ENCODE peak calls at places on chromosomes 7 and 10, in ten cellular contexts. X is left ventricle myocardium inferior; S is NCI-H2029 treated with DMSO at 0.1 percent for 48 hours; Q is stimulated activated CD4-positive, alpha-beta T cell treated with anti-CD3 and anti-CD28 coated beads, Interleukin-4, amount 100 ng/mL, for 48 hours; D is uterus; T is NCI-H2081; I is MV-4-11; B is activated CD4-positive, alpha-beta T cell treated with anti-CD3 and anti-CD28 coated beads, Interleukin-2, amount 10 ng/mL, durations not matched to agents 7 days and 5 days; Z is non-pigmented ciliary epithelial cell; G is activated CD8-positive, alpha-beta T cell treated with anti-CD3 and anti-CD28 coated beads, Interleukin-2, amount 10 ng/mL, durations not matched to agents 7 days and 5 days. M is an unnamed sample.

GRCh38 chr7:155996718-155997059 is 184.4 kb upstream of the SHH start:
- DNase-seq in X (no peak), S (no peak), Q (no peak), D (no peak), T (no peak), I (peak; percentile 51), B (no peak), Z (no peak), G (no peak), M (no peak)

GRCh38 chr7:16071246-16071857 is 350.0 kb downstream of the CRPPA start:
- DNase-seq in X (no peak), S (peak; percentile 69), Q (no peak), D (no peak), T (peak; percentile 82), I (peak; percentile 51), B (no peak), Z (peak; percentile 23), G (peak; percentile 23), M (no peak)

GRCh38 chr10:62244785-62245595 is 23.7 kb downstream of the RTKN2 start:
- DNase-seq in X (no peak), S (peak; percentile 21), Q (no peak), D (no peak), T (peak; percentile 38), I (peak; percentile 66), B (peak; percentile 78), Z (no peak), G (peak; percentile 77), M (no peak)

GRCh38 chr7:151829707-151830106 is 47.2 kb downstream of the PRKAG2 start:
- DNase-seq in X (no peak), S (no peak), Q (no peak), D (no peak), T (no peak), I (no peak), B (no peak), Z (no peak), G (no peak), M (no peak)

GRCh38 chr7:84450802-84451201 is 256.2 kb upstream of the SEMA3A start:
- DNase-seq in X (no peak), S (no peak), Q (no peak), D (no peak), T (no peak), I (no peak), B (no peak), Z (no peak), G (no peak), M (no peak)

GRCh38 chr7:76318488-76319353 is 16.2 kb downstream of the HSPB1 start:
- DNase-seq in X (peak; percentile 72), S (no peak), Q (peak; percentile 56), D (peak; percentile 76), T (peak; percentile 62), I (peak; percentile 93), B (peak; percentile 77), Z (no peak), G (peak; percentile 84), M (peak; percentile 43)

GRCh38 chr7:91668217-91668616 is 212.3 kb downstream of the MTERF1 start:
- DNase-seq in X (no peak), S (no peak), Q (no peak), D (no peak), T (no peak), I (no peak), B (no peak), Z (no peak), G (no peak), M (no peak)

GRCh38 chr10:132443605-132443997 is 46.6 kb downstream of the PWWP2B start:
- DNase-seq in X (no peak), S (no peak), Q (peak; percentile 67), D (no peak), T (no peak), I (peak; percentile 26), B (peak; percentile 60), Z (no peak), G (peak; percentile 83), M (peak; percentile 89)

GRCh38 chr10:79427965-79428364 is 17.5 kb downstream of the ZCCHC24 start:
- DNase-seq in X (no peak), S (no peak), Q (no peak), D (no peak), T (no peak), I (no peak), B (no peak), Z (no peak), G (no peak), M (no peak)